ENCODE peak calls at places on chromosomes 16 and 17, in seven cellular contexts. J is HCEC 1CT, V is kidney tubule cell, R is ecto neural progenitor cell, M is NCI-H774, I is ovary, E is iris pigment epithelial cell. T is an unnamed sample.
A peak's percentile ranks its signal among the peaks of the same experiment; 100 is the strongest.

GRCh38 chr17:79657036-79657435 is 46.2 kb upstream of the RBFOX3 start:
- DNase-seq in J (no peak), V (no peak), R (peak; percentile 38), M (no peak), I (no peak), E (no peak), T (no peak)

GRCh38 chr16:59210955-59211541 is 476.9 kb upstream of the GOT2 start:
- DNase-seq in J (no peak), V (peak; percentile 72), R (peak; percentile 69), M (no peak), I (no peak), E (peak; percentile 70), T (no peak)

GRCh38 chr16:73329363-73330306 is 281.7 kb upstream of the ZFHX3 start:
- DNase-seq in J (no peak), V (peak; percentile 9), R (peak; percentile 52), M (no peak), I (no peak), E (no peak), T (no peak)

GRCh38 chr17:37770631-37771518 is 26.0 kb upstream of the HNF1B start:
- DNase-seq in J (peak; percentile 45), V (peak; percentile 78), R (peak; percentile 73), M (peak; percentile 74), I (no peak), E (peak; percentile 63), T (peak; percentile 50)

GRCh38 chr17:3667366-3668278 is 756 bp downstream of the TAX1BP3 start:
- DNase-seq in J (peak; percentile 89), V (peak; percentile 94), R (peak; percentile 90), M (peak; percentile 2), I (peak; percentile 93), E (peak; percentile 93), T (peak; percentile 91)

GRCh38 chr17:8408371-8408770 is 10.7 kb upstream of the RNF222 start:
- DNase-seq in J (no peak), V (peak; percentile 91), R (no peak), M (no peak), I (no peak), E (no peak), T (peak; percentile 34)

GRCh38 chr16:85665373-85665740 is 23.4 kb downstream of the GINS2 start:
- DNase-seq in J (no peak), V (no peak), R (no peak), M (no peak), I (no peak), E (no peak), T (no peak)

GRCh38 chr17:35879748-35880654 is at the start of gene CCL5:
- DNase-seq in J (peak; percentile 25), V (peak; percentile 38), R (no peak), M (no peak), I (no peak), E (peak; percentile 56), T (peak; percentile 58)

GRCh38 chr17:1007310-1008007 is 10.5 kb downstream of the TIMM22 start:
- DNase-seq in J (no peak), V (no peak), R (no peak), M (no peak), I (no peak), E (no peak), T (no peak)

GRCh38 chr16:425082-425718 is at the start of gene RAB11FIP3:
- DNase-seq in J (peak; percentile 76), V (peak; percentile 84), R (peak; percentile 89), M (peak; percentile 51), I (peak; percentile 79), E (peak; percentile 76), T (peak; percentile 87)

GRCh38 chr17:76458580-76459490 is 5.9 kb upstream of the UBE2O start:
- DNase-seq in J (peak; percentile 56), V (peak; percentile 68), R (peak; percentile 87), M (peak; percentile 27), I (peak; percentile 51), E (peak; percentile 70), T (peak; percentile 53)

GRCh38 chr17:50169121-50169764 is 3.4 kb downstream of the SGCA start:
- DNase-seq in J (peak; percentile 53), V (peak; percentile 66), R (peak; percentile 94), M (peak; percentile 54), I (no peak), E (peak; percentile 69), T (peak; percentile 73)

GRCh38 chr17:43669971-43670644 is 8.4 kb upstream of the MEOX1 start:
- DNase-seq in J (no peak), V (peak; percentile 44), R (no peak), M (no peak), I (no peak), E (peak; percentile 40), T (no peak)

GRCh38 chr17:9895923-9896322 is 9.1 kb downstream of the RCVRN start:
- DNase-seq in J (no peak), V (no peak), R (no peak), M (no peak), I (no peak), E (no peak), T (no peak)

GRCh38 chr16:4298761-4299522 is 16.9 kb upstream of the GLIS2 start:
- DNase-seq in J (peak; percentile 97), V (peak; percentile 94), R (peak; percentile 65), M (no peak), I (peak; percentile 81), E (peak; percentile 90), T (peak; percentile 96)

GRCh38 chr16:19375561-19376158 is 42.0 kb upstream of the TMC5 start:
- DNase-seq in J (peak; percentile 63), V (peak; percentile 45), R (peak; percentile 50), M (peak; percentile 40), I (no peak), E (peak; percentile 58), T (peak; percentile 35)

GRCh38 chr16:18945233-18945632 is 19.0 kb upstream of the SMG1 start:
- DNase-seq in J (no peak), V (no peak), R (no peak), M (no peak), I (no peak), E (no peak), T (no peak)

GRCh38 chr17:82694647-82695046 is 3.9 kb downstream of the RAB40B start:
- DNase-seq in J (no peak), V (no peak), R (no peak), M (no peak), I (no peak), E (no peak), T (no peak)

T was measured in HT1080.